ENCODE peak calls at places on chromosomes 2 and 18, in four cellular contexts. One of them, this sample, is unnamed.

GRCh38 chr2:198374375-198375072 is 570.1 kb downstream of the PLCL1 start:
- DNase-seq in HepG2: peak; percentile 51
- DNase-seq in K562: peak; percentile 33
- DNase-seq in GM12878: no peak
- DNase-seq in this sample: peak; percentile 12

GRCh38 chr18:8361941-8362471 is 247.2 kb upstream of the RAB12 start:
- DNase-seq in GM12878: no peak
- DNase-seq in HepG2: no peak
- DNase-seq in K562: no peak
- DNase-seq in this sample: no peak

GRCh38 chr2:102186676-102187190 is at the start of gene IL1RL2:
- DNase-seq in GM12878: no peak
- DNase-seq in HepG2: no peak
- DNase-seq in K562: no peak
- DNase-seq in this sample: no peak

GRCh38 chr2:42092084-42092996 is 44.5 kb downstream of the PKDCC start:
- DNase-seq in K562: no peak
- DNase-seq in GM12878: no peak
- DNase-seq in HepG2: peak; percentile 98
- DNase-seq in this sample: no peak

GRCh38 chr2:95278051-95278471 is 3.8 kb downstream of the PROM2 start:
- DNase-seq in K562: no peak
- DNase-seq in GM12878: no peak
- DNase-seq in HepG2: no peak
- DNase-seq in this sample: no peak

GRCh38 chr2:75622929-75623328 is 23.7 kb upstream of the MRPL19 start:
- DNase-seq in K562: no peak
- DNase-seq in GM12878: no peak
- DNase-seq in HepG2: no peak
- DNase-seq in this sample: no peak

GRCh38 chr2:159549234-159549633 is 67.1 kb downstream of the BAZ2B start:
- DNase-seq in K562: no peak
- DNase-seq in GM12878: no peak
- DNase-seq in HepG2: no peak
- DNase-seq in this sample: no peak

GRCh38 chr2:236177604-236177966 is 9.4 kb upstream of the GBX2 start:
- DNase-seq in GM12878: no peak
- DNase-seq in K562: peak; percentile 72
- DNase-seq in HepG2: peak; percentile 57
- DNase-seq in this sample: peak; percentile 87

GRCh38 chr2:240957656-240958365 is 40.6 kb upstream of the SNED1 start:
- DNase-seq in HepG2: peak; percentile 33
- DNase-seq in K562: no peak
- DNase-seq in GM12878: no peak
- DNase-seq in this sample: peak; percentile 79

GRCh38 chr2:68824831-68825230 is 46.4 kb downstream of the BMP10 start:
- DNase-seq in K562: no peak
- DNase-seq in HepG2: no peak
- DNase-seq in GM12878: no peak
- DNase-seq in this sample: no peak

GRCh38 chr2:105868060-105868459 is 123.3 kb downstream of the NCK2 start:
- DNase-seq in GM12878: no peak
- DNase-seq in HepG2: no peak
- DNase-seq in K562: no peak
- DNase-seq in this sample: no peak

DNA sequence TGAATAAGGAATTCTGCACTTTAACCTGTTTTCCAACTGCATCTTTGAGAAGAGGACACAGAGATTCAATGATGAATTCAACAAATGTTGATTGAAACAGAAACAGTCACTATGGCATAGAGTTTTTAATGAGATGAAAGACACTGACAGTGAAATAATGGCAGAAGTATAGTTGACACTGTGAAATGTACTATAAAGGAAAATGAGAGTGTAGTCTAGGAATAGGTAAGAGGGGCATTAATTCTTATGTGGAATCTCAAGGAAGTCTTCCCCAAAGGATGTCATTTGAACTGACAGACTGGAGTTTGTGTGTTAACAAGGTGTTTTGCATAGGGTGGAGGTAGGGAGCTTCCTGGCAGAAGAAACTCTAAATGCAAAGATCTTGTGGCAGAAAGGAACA is 566.2 kb downstream of the TDRD15 start:
- DNase-seq in K562: no peak
- DNase-seq in HepG2: no peak
- DNase-seq in GM12878: no peak
- DNase-seq in this sample: no peak
- TF ChIP-seq REST in K562: no peak
- TF ChIP-seq REST in HepG2: no peak
- TF ChIP-seq REST in GM12878: no peak
- TF ChIP-seq REST in this sample: no peak

DNA sequence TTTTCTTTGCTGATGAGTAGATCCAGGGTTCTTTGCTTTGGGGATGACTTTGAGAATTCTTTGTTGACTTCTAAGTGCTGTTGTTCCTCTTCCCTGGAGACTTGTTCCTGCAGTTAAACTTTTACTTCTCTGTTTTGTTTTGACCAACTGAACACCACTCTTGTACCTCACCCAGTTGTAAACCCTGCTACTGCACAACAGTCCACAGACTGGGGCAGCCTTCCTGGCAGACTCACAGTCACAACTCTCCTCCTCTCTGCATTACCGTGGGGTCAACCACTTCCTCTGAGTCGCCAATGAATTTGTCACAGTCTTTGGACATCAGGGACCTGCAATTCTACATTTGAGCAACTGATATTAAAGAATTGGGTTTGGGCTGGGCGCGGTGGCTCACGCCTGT is 3.8 kb upstream of the SLC8A1 start:
- DNase-seq in K562: no peak
- DNase-seq in GM12878: no peak
- DNase-seq in HepG2: no peak
- DNase-seq in this sample: no peak
- H3K4me3 ChIP-seq in K562: no peak overlapping the region
- H3K4me3 ChIP-seq in GM12878: no peak overlapping the region
- H3K4me3 ChIP-seq in HepG2: no peak overlapping the region
- H3K4me3 ChIP-seq in this sample: no peak overlapping the region

DNA sequence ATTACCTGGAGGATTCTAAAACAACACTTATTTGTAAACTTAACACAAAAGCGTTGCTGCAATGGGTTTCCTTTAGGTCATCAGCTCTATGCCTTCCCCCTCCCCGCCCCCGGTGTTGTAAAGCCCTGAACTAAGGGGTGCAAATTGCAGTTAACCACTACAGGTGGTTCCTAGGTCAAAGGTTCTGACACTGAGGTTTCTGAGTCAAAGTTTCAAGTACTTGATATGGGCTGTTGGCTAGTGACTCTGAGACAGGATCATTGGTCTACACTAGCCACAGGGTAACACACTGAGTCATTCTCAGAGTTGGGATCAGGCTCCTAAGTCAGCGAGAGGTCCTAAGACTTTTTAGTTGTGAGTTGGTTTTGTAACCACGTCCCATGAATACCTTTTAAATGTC is 15.4 kb downstream of the IL1B start:
- DNase-seq in HepG2: no peak
- DNase-seq in GM12878: no peak
- DNase-seq in K562: no peak
- DNase-seq in this sample: no peak
- TF ChIP-seq MXI1 in HepG2: no peak
- TF ChIP-seq MXI1 in GM12878: no peak
- TF ChIP-seq MXI1 in K562: no peak
- TF ChIP-seq MXI1 in this sample: no peak

GRCh38 chr18:23059541-23060465 is 75.5 kb upstream of the CABLES1 start:
- DNase-seq in GM12878: no peak
- DNase-seq in HepG2: no peak
- DNase-seq in K562: no peak
- DNase-seq in this sample: no peak
- TF ChIP-seq REST in GM12878: no peak
- TF ChIP-seq REST in HepG2: no peak
- TF ChIP-seq REST in K562: no peak
- TF ChIP-seq REST in this sample: no peak

DNA sequence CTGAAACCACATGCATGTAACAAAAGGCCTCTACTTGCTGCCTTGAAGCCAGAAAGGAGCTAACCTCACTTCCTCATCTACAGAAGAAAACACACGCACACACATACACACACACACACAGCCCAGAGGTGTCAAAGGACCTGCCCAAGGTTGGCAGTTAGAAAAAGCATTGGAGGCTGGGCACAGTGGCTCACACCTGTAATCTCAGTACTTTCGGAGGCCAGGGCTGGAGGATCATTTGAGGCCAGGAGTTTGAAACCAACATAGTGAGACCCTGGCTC is 125.9 kb upstream of the RNF152 start:
- DNase-seq in GM12878: no peak
- DNase-seq in HepG2: no peak
- DNase-seq in K562: no peak
- DNase-seq in this sample: no peak
- H3K4me3 ChIP-seq in GM12878: no peak overlapping the region
- H3K4me3 ChIP-seq in HepG2: no peak overlapping the region
- H3K4me3 ChIP-seq in K562: no peak overlapping the region
- H3K4me3 ChIP-seq in this sample: no peak overlapping the region

This sample was measured in SK-N-SH.